ENCODE peak calls at places on chromosomes 11 and 22, in six cellular contexts. N is GM12878, X is K562, D is HCT116, Y is H1, W is HepG2. G is an unnamed sample. For H3K4me1, the result is how much of the 10 kb centered on the place peaks cover.

GRCh38 chr11:92257536-92257935 is 32.9 kb downstream of the FAT3 start:
- DNase-seq in N (no peak), X (no peak), D (no peak), Y (no peak), W (no peak), G (no peak)

GRCh38 chr11:82988936-82989627 is 82.6 kb downstream of the RAB30 start:
- DNase-seq in N (no peak), X (peak), D (no peak), Y (no peak), W (peak), G (no peak)

GRCh38 chr22:25878933-25879332 is 136.9 kb downstream of the MYO18B start:
- DNase-seq in N (no peak), X (no peak), D (no peak), Y (no peak), W (no peak), G (no peak)

GRCh38 chr11:133865466-133865865 is 20.2 kb upstream of the SPATA19 start:
- DNase-seq in N (no peak), X (no peak), D (no peak), Y (no peak), W (no peak), G (no peak)

GRCh38 chr22:17400305-17400704 is 31.0 kb downstream of the CECR2 start:
- DNase-seq in N (no peak), X (no peak), D (no peak), Y (no peak), W (no peak), G (no peak)

GRCh38 chr11:93567406-93567819 is 24.2 kb upstream of the SMCO4 start:
- DNase-seq in N (no peak), X (no peak), D (no peak), Y (no peak), W (no peak), G (no peak)

GRCh38 chr11:61004841-61005240 is 33.4 kb downstream of the CD6 start:
- DNase-seq in N (no peak), X (no peak), D (no peak), Y (no peak), W (no peak), G (peak)

GRCh38 chr11:88692306-88692705 is 354.8 kb upstream of the CTSC start:
- DNase-seq in N (no peak), X (no peak), D (no peak), Y (no peak), W (no peak), G (no peak)

GRCh38 chr11:121560251-121560650 is 107.5 kb upstream of the SORL1-AS1 start:
- DNase-seq in N (no peak), X (no peak), D (no peak), Y (no peak), W (no peak), G (no peak)
- H3K4me1 ChIP-seq in N (under half), X (under half), D (under half), Y (under half), W (half or more), G (under half)

GRCh38 chr11:45948341-45948740 is 25.9 kb downstream of the LARGE2 start:
- DNase-seq in N (no peak), X (no peak), D (no peak), Y (no peak), W (no peak), G (no peak)
- TF ChIP-seq ZNF274 in N (no peak), X (no peak), D (no peak), Y (no peak), W (no peak), G (no peak)

GRCh38 chr11:66218026-66218425 is 50.4 kb upstream of the RAB1B start:
- DNase-seq in N (no peak), X (no peak), D (no peak), Y (no peak), W (no peak), G (no peak)
- H3K4me1 ChIP-seq in N (under half), X (under half), D (under half), Y (under half), W (under half), G (under half)

GRCh38 chr22:49953027-49953679 is 7.4 kb upstream of the PIM3 start:
- DNase-seq in N (no peak), X (no peak), D (no peak), Y (no peak), W (no peak), G (no peak)
- TF ChIP-seq ZNF274 in N (no peak), X (no peak), D (no peak), Y (no peak), W (no peak), G (no peak)

GRCh38 chr22:19450363-19451175 is 3.1 kb upstream of the C22orf39 start:
- DNase-seq in N (no peak), X (no peak), D (no peak), Y (no peak), W (no peak), G (no peak)
- H3K4me1 ChIP-seq in N (under half), X (under half), D (under half), Y (under half), W (under half), G (under half)

G was measured in NT2/D1.